ENCODE peak calls at places on chromosome 15, in four cellular contexts. F, C, D and S are unnamed samples.
A peak's percentile ranks its signal among the peaks of the same experiment; 100 is the strongest.

GRCh38 chr15:45439521-45439931 is 61.2 kb upstream of the GATM start:
- DNase-seq in F (no peak), C (no peak), D (no peak), S (peak; percentile 76)

GRCh38 chr15:47356297-47356696 is 361.0 kb upstream of the SEMA6D start:
- DNase-seq in F (no peak), C (no peak), D (no peak), S (no peak)

GRCh38 chr15:43879386-43880355 is 52.9 kb downstream of the WDR76 start:
- DNase-seq in F (no peak), C (no peak), D (no peak), S (no peak)

GRCh38 chr15:27675571-27675970 is 423.5 kb downstream of the OCA2 start:
- DNase-seq in F (no peak), C (no peak), D (no peak), S (no peak)

GRCh38 chr15:47460775-47461174 is 256.5 kb upstream of the SEMA6D start:
- DNase-seq in F (no peak), C (no peak), D (peak; percentile 19), S (no peak)

GRCh38 chr15:92128788-92129187 is 264.9 kb upstream of the ST8SIA2 start:
- DNase-seq in F (no peak), C (no peak), D (no peak), S (no peak)

GRCh38 chr15:40271915-40272712 is 10.8 kb downstream of the ANKRD63 start:
- DNase-seq in F (no peak), C (no peak), D (no peak), S (no peak)

GRCh38 chr15:50182233-50183013 is 427 bp downstream of the SLC27A2 start:
- DNase-seq in F (peak; percentile 85), C (peak; percentile 65), D (peak; percentile 61), S (peak; percentile 30)

GRCh38 chr15:73926191-73927002 is at the start of gene LOXL1:
- DNase-seq in F (peak; percentile 100), C (peak; percentile 87), D (peak; percentile 66), S (peak; percentile 55)

GRCh38 chr15:55031732-55032131 is 165.0 kb downstream of the RSL24D1 start:
- DNase-seq in F (no peak), C (no peak), D (no peak), S (peak; percentile 5)

GRCh38 chr15:79172032-79172481 is 81.5 kb upstream of the RASGRF1 start:
- DNase-seq in F (no peak), C (peak; percentile 67), D (no peak), S (no peak)
- TF ChIP-seq CTCF in F (no peak), C (peak; percentile 22), D (no peak), S (no peak)

GRCh38 chr15:70090436-70091291 is 7.1 kb downstream of the TLE3 start:
- DNase-seq in F (no peak), C (peak; percentile 51), D (no peak), S (no peak)

GRCh38 chr15:70093481-70094309 is 4.0 kb downstream of the TLE3 start:
- DNase-seq in F (peak; percentile 84), C (peak; percentile 79), D (no peak), S (peak; percentile 73)

GRCh38 chr15:70092462-70092850 is 5.3 kb downstream of the TLE3 start:
- DNase-seq in F (no peak), C (no peak), D (no peak), S (no peak)

GRCh38 chr15:70093070-70093469 is 4.6 kb downstream of the TLE3 start:
- DNase-seq in F (peak; percentile 82), C (no peak), D (no peak), S (no peak)

DNA sequence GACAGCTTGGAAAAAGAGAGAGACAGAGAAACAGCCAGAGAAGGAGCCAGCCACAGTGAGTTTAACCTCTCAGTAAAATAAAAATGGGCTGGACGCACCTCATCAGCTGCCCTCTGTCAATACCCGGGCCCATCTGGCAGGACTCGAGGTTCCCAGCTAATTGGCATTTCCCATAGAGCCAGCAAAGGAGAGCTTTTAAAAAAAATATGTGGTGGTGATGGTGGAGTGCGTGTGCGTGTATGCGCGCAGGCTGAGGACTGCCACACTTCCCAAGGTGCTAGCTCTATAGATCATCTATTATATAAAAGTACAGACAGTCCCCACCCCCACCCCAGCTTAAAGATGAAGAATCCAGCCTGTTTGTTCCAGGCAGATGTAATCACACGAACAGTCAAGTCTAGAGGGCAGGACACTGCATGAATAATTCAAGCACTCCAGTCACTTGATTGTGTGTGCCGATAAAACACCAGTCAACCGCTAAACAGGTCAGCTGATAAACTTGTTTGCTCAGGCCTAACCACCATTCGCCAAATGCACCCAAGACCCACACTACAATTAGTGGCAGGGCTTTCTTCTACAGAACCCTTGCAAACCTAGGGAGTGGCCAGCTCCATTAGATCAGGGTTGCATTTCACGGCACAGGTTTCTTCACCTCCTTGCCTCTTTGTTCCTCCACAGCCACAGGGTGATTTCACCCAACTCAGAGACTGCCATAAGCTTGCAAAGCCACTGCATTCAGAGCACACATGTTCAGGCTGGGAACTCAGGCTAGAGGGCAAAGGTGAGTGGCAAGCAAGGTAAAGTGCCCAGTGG is 5.9 kb downstream of the TLE3 start:
- DNase-seq in F (peak; percentile 42), C (no peak), D (no peak), S (peak; percentile 49)
- H3K4me3 ChIP-seq in F (no peak overlapping the region), C (peak overlapping the region; percentile 85), D (peak overlapping the region; percentile 27), S (no peak overlapping the region)

DNA sequence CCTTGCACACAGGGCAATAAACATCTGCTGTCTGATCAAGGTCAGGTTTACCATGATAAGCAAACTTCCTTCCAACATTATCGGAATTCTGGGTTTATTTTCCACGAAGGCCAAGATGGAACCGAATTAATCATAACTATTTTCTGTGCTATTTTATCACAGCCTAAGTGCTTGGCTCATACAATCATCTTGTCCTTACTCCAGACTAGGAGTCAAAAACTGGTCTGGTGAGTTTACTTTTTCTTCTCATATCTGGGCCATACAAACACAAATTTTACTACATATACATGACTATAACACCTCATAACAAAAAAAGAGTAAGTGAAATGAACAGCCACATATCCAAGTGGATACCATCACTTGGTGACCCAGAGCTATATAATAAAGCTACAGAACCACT is 2.3 kb downstream of the FBN1 start:
- DNase-seq in F (peak; percentile 29), C (no peak), D (no peak), S (no peak)
- H3K4me1 ChIP-seq in F (peaks cover 55% of the 10 kb centered on the region), C (peaks cover 28% of the 10 kb centered on the region), D (peaks cover 27% of the 10 kb centered on the region), S (no peaks in the 10 kb centered on the region)

DNA sequence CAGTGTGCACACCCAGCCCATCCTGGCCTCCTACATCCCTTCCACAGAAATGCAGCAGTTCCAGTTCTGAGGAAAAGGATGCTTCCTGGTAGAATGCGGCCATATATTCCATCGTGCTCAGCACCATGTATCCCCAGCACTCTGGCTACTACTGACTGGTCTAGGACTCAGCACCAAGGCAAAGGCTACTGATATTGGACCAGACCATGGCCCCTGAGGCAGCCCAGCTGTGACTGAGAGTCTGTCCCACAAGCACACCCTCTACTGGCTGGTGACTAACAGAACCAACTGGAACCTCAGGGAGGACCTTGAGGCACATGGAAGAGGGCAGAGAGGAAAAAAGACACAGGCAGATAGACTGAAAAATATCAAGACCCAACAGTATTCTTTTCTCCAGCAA is 30.0 kb downstream of the TARS3 start:
- DNase-seq in F (no peak), C (peak; percentile 35), D (no peak), S (no peak)
- TF ChIP-seq CTCF in F (peak; percentile 10), C (peak; percentile 28), D (no peak), S (no peak)

GRCh38 chr15:52797625-52798501 is 7.7 kb upstream of the ONECUT1 start:
- DNase-seq in F (peak; percentile 77), C (peak; percentile 61), D (no peak), S (no peak)

GRCh38 chr15:52796742-52797515 is 6.8 kb upstream of the ONECUT1 start:
- DNase-seq in F (no peak), C (no peak), D (no peak), S (no peak)

GRCh38 chr15:52796228-52796521 is 6.0 kb upstream of the ONECUT1 start:
- DNase-seq in F (no peak), C (no peak), D (no peak), S (no peak)

GRCh38 chr15:52799145-52799811 is 9.1 kb upstream of the ONECUT1 start:
- DNase-seq in F (no peak), C (no peak), D (no peak), S (no peak)

GRCh38 chr15:52798529-52799101 is 8.5 kb upstream of the ONECUT1 start:
- DNase-seq in F (peak; percentile 87), C (peak; percentile 88), D (no peak), S (no peak)
- H3K4me3 ChIP-seq in F (no peak overlapping the region), C (peak overlapping the region; percentile 57), D (no peak overlapping the region), S (no peak overlapping the region)

GRCh38 chr15:29815705-29816042 is 6.6 kb downstream of the TJP1 start:
- DNase-seq in F (no peak), C (no peak), D (no peak), S (no peak)

GRCh38 chr15:29815000-29815704 is 7.1 kb downstream of the TJP1 start:
- DNase-seq in F (peak; percentile 62), C (no peak), D (no peak), S (no peak)

GRCh38 chr15:29811691-29812383 is 10.4 kb downstream of the TJP1 start:
- DNase-seq in F (no peak), C (no peak), D (no peak), S (peak; percentile 16)

GRCh38 chr15:29813009-29813408 is 9.3 kb downstream of the TJP1 start:
- DNase-seq in F (no peak), C (no peak), D (no peak), S (no peak)

GRCh38 chr15:29812384-29812694 is 9.9 kb downstream of the TJP1 start:
- DNase-seq in F (peak; percentile 31), C (peak; percentile 34), D (no peak), S (no peak)
- H3K4me1 ChIP-seq in F (peaks cover 24% of the 10 kb centered on the region), C (peaks cover 46% of the 10 kb centered on the region), D (peaks cover 77% of the 10 kb centered on the region), S (peaks cover 20% of the 10 kb centered on the region)